ENCODE peak calls at places on chromosomes 5 and 9, in six cellular contexts. U is right cardiac atrium, L is left kidney, R is iPS-NIHi11, H is mucosa of descending colon, W is osteoblast. Z is an unnamed sample.

GRCh38 chr5:138554143-138554542 is 11.1 kb upstream of the ETF1 start:
- DNase-seq in H (no peak), W (no peak), R (no peak), U (no peak), L (no peak), Z (no peak)

GRCh38 chr5:136123236-136123768 is 9.3 kb upstream of the SMAD5 start:
- DNase-seq in U (no peak), L (no peak), W (no peak), R (no peak), H (no peak), Z (no peak)

GRCh38 chr5:91875133-91875779 is 492.1 kb upstream of the ARRDC3 start:
- DNase-seq in R (no peak), H (no peak), U (no peak), L (no peak), W (no peak), Z (no peak)

GRCh38 chr9:135531096-135531495 is 9.9 kb downstream of the LCN1 start:
- DNase-seq in L (no peak), U (no peak), H (no peak), W (no peak), R (no peak), Z (no peak)

GRCh38 chr5:167614294-167615104 is 676.9 kb upstream of the WWC1 start:
- DNase-seq in L (peak; percentile 50), H (no peak), R (no peak), U (no peak), W (no peak), Z (no peak)

GRCh38 chr9:34510032-34510431 is 12.8 kb downstream of the ENHO start:
- DNase-seq in L (no peak), R (no peak), U (no peak), H (no peak), W (peak; percentile 39), Z (no peak)

GRCh38 chr5:157026789-157027424 is 32.0 kb downstream of the HAVCR1 start:
- DNase-seq in W (no peak), L (peak; percentile 56), R (peak; percentile 76), H (no peak), U (no peak), Z (no peak)

GRCh38 chr5:132979367-132979935 is 16.0 kb upstream of the AFF4 start:
- DNase-seq in H (no peak), W (no peak), R (peak; percentile 13), L (no peak), U (no peak), Z (no peak)

GRCh38 chr5:157912621-157913325 is 53.8 kb upstream of the CLINT1 start:
- DNase-seq in R (peak; percentile 34), W (no peak), H (peak; percentile 67), U (no peak), L (peak; percentile 85), Z (no peak)

GRCh38 chr9:3887121-3887797 is 361.5 kb upstream of the RFX3 start:
- DNase-seq in L (peak; percentile 61), U (no peak), W (no peak), H (no peak), R (no peak), Z (no peak)

GRCh38 chr5:124927735-124928134 is 181.3 kb upstream of the ZNF608 start:
- DNase-seq in U (no peak), R (no peak), L (no peak), H (no peak), W (peak; percentile 65), Z (no peak)

GRCh38 chr5:91928751-91929521 is 545.8 kb upstream of the ARRDC3 start:
- DNase-seq in U (no peak), L (peak; percentile 49), W (peak; percentile 68), R (peak; percentile 25), H (no peak), Z (no peak)

GRCh38 chr9:18795947-18796705 is 236.9 kb downstream of the SAXO1 start:
- DNase-seq in R (no peak), H (no peak), L (no peak), W (no peak), U (no peak), Z (no peak)

GRCh38 chr9:228929-229695 is 14.4 kb downstream of the DOCK8 start:
- DNase-seq in U (no peak), W (no peak), R (no peak), H (no peak), L (no peak), Z (no peak)

GRCh38 chr5:78912085-78912771 is 72.9 kb downstream of the ARSB start:
- DNase-seq in R (no peak), H (no peak), U (no peak), W (no peak), L (peak; percentile 61), Z (no peak)

GRCh38 chr9:36036780-36037579 is at the start of gene RECK:
- DNase-seq in U (peak; percentile 98), L (peak; percentile 94), R (peak; percentile 97), W (peak; percentile 97), H (peak; percentile 88), Z (peak; percentile 94)

GRCh38 chr5:142421158-142421617 is 96.4 kb upstream of the SPRY4 start:
- DNase-seq in W (no peak), U (no peak), H (no peak), R (no peak), L (no peak), Z (no peak)

Z was measured in psoas muscle.